ENCODE peak calls at places on chromosomes 7 and 10, in ten cellular contexts. N is GM06990; U is amniotic stem cell; S is body of pancreas; L is posterior vena cava; R is transverse colon; X is D341Med; Q is stimulated activated naive CD4-positive, alpha-beta T cell; K is activated naive CD4-positive, alpha-beta T cell treated with anti-CD3 and anti-CD28 coated beads, Interleukin-2, amount 50 U/mL, for 16 hours; A is dorsolateral prefrontal cortex. Y is an unnamed sample.

GRCh38 chr7:106049139-106049725 is 62.9 kb downstream of the SYPL1 start:
- DNase-seq in N (no peak), U (no peak), S (no peak), L (peak; percentile 76), R (no peak), X (no peak), Q (no peak), K (no peak), A (no peak), Y (no peak)

GRCh38 chr10:79079074-79079397 is 10.3 kb downstream of the ZMIZ1 start:
- DNase-seq in N (no peak), U (no peak), S (no peak), L (no peak), R (no peak), X (no peak), Q (no peak), K (no peak), A (no peak), Y (no peak)

GRCh38 chr7:137245186-137245585 is 98.3 kb downstream of the PTN start:
- DNase-seq in N (no peak), U (no peak), S (no peak), L (no peak), R (no peak), X (no peak), Q (no peak), K (no peak), A (no peak), Y (no peak)

GRCh38 chr7:11589251-11589650 is 242.7 kb downstream of the THSD7A start:
- DNase-seq in N (no peak), U (no peak), S (no peak), L (no peak), R (no peak), X (no peak), Q (no peak), K (no peak), A (no peak), Y (no peak)

GRCh38 chr7:21108182-21108581 is 319.7 kb upstream of the SP4 start:
- DNase-seq in N (no peak), U (no peak), S (peak; percentile 49), L (no peak), R (peak; percentile 85), X (no peak), Q (no peak), K (no peak), A (no peak), Y (no peak)

GRCh38 chr7:150968698-150969482 is 9.2 kb downstream of the KCNH2 start:
- DNase-seq in N (no peak), U (no peak), S (no peak), L (no peak), R (no peak), X (no peak), Q (no peak), K (no peak), A (no peak), Y (no peak)

GRCh38 chr10:132169031-132169765 is 17.6 kb upstream of the DPYSL4 start:
- DNase-seq in N (no peak), U (no peak), S (no peak), L (peak; percentile 82), R (no peak), X (no peak), Q (no peak), K (no peak), A (no peak), Y (no peak)

GRCh38 chr10:70784476-70784875 is 701 bp downstream of the TBATA start:
- DNase-seq in N (no peak), U (no peak), S (no peak), L (no peak), R (no peak), X (no peak), Q (no peak), K (no peak), A (no peak), Y (no peak)

GRCh38 chr7:22093936-22094335 is 148.2 kb upstream of the CDCA7L start:
- DNase-seq in N (no peak), U (no peak), S (no peak), L (no peak), R (no peak), X (no peak), Q (no peak), K (no peak), A (no peak), Y (no peak)

GRCh38 chr10:92547676-92548075 is 26.2 kb downstream of the IDE start:
- DNase-seq in N (no peak), U (no peak), S (no peak), L (no peak), R (no peak), X (no peak), Q (no peak), K (no peak), A (no peak), Y (no peak)

Y was measured in activated T-cell treated with anti-CD3 and anti-CD28 coated beads, Interleukin-2, amount 50 U/mL, for 24 hours.